ENCODE peak calls at places on chromosome 22, in five cellular contexts. R is astrocyte, Q is keratinocyte, W is IMR-90, L is kidney. V is an unnamed sample. For H3K36me3, the result is how much of the 10 kb centered on the place peaks cover.

GRCh38 chr22:33922268-33922667 is 2.0 kb upstream of the LARGE1 start:
- DNase-seq in Q (no peak), W (peak), L (no peak), R (peak), V (peak)

GRCh38 chr22:38699784-38700183 is 959 bp downstream of the JOSD1 start:
- DNase-seq in L (no peak), Q (no peak), W (peak), R (peak), V (peak)

GRCh38 chr22:42794551-42795510 is 62.2 kb downstream of the ARFGAP3 start:
- DNase-seq in W (no peak), Q (no peak), L (no peak), R (no peak), V (no peak)

GRCh38 chr22:37581534-37581933 is 1.6 kb upstream of the LGALS2 start:
- DNase-seq in W (no peak), L (peak), R (no peak), Q (no peak), V (no peak)

GRCh38 chr22:43308451-43309235 is 34.5 kb downstream of the SCUBE1 start:
- DNase-seq in Q (no peak), L (no peak), R (no peak), W (peak), V (no peak)

GRCh38 chr22:21443057-21443734 is 24.0 kb upstream of the TMEM191C start:
- DNase-seq in W (no peak), Q (no peak), R (no peak), L (peak), V (no peak)

GRCh38 chr22:41799486-41800347 is 762 bp upstream of the CCDC134 start:
- DNase-seq in L (peak), Q (no peak), W (no peak), R (no peak), V (peak)

GRCh38 chr22:35312198-35313059 is 12.7 kb downstream of the TOM1 start:
- DNase-seq in Q (no peak), R (peak), W (peak), L (no peak), V (peak)

GRCh38 chr22:32005453-32005852 is 37.6 kb upstream of the SLC5A1 start:
- DNase-seq in W (peak), L (no peak), Q (no peak), R (peak), V (peak)

GRCh38 chr22:38220163-38220562 is 18.4 kb downstream of the MAFF start:
- DNase-seq in Q (no peak), W (no peak), R (no peak), L (no peak), V (no peak)

GRCh38 chr22:42662114-42663021 is 13.2 kb upstream of the CYB5R3 start:
- DNase-seq in L (peak), W (peak), Q (no peak), R (peak), V (peak)

GRCh38 chr22:26502688-26503561 is 9.3 kb downstream of the TFIP11 start:
- DNase-seq in R (peak), Q (no peak), L (no peak), W (peak), V (peak)

GRCh38 chr22:22195265-22196017 is 49.1 kb upstream of the VPREB1 start:
- DNase-seq in R (peak), L (no peak), W (peak), Q (peak), V (peak)

GRCh38 chr22:27345681-27346080 is 455.9 kb downstream of the MN1 start:
- DNase-seq in L (no peak), W (no peak), R (no peak), Q (no peak), V (no peak)

GRCh38 chr22:27540247-27540646 is 261.3 kb downstream of the MN1 start:
- DNase-seq in W (no peak), Q (no peak), R (no peak), L (no peak), V (no peak)

GRCh38 chr22:26169312-26170111 is at the start of gene SEZ6L:
- DNase-seq in W (no peak), Q (no peak), R (no peak), L (no peak), V (peak)

GRCh38 chr22:32590556-32590955 is 115.9 kb downstream of the FBXO7 start:
- DNase-seq in L (no peak), W (peak), R (peak), Q (no peak), V (no peak)

GRCh38 chr22:22940961-22941605 is 53.5 kb downstream of the IGLL5 start:
- DNase-seq in R (no peak), W (no peak), Q (no peak), L (no peak), V (no peak)

GRCh38 chr22:41302016-41302767 is 867 bp downstream of the ZC3H7B start:
- DNase-seq in R (no peak), Q (no peak), W (no peak), L (no peak), V (peak)

GRCh38 chr22:32444068-32444467 is 20.2 kb downstream of the BPIFC start:
- DNase-seq in L (no peak), R (no peak), Q (no peak), W (no peak), V (no peak)

GRCh38 chr22:42324566-42324965 is 54.1 kb upstream of the TCF20 start:
- DNase-seq in L (no peak), R (no peak), Q (no peak), W (no peak), V (no peak)

GRCh38 chr22:20422271-20422958 is 15.2 kb downstream of the SCARF2 start:
- DNase-seq in L (peak), R (peak), W (peak), Q (no peak), V (peak)

GRCh38 chr22:32814289-32814865 is 12.9 kb downstream of the TIMP3 start:
- DNase-seq in L (no peak), R (no peak), Q (no peak), W (no peak), V (no peak)

GRCh38 chr22:35330258-35330861 is 30.7 kb downstream of the TOM1 start:
- DNase-seq in W (peak), R (peak), Q (no peak), L (peak), V (no peak)

GRCh38 chr22:21003782-21004181 is 1.9 kb upstream of the THAP7 start:
- DNase-seq in L (peak), W (no peak), R (no peak), Q (no peak), V (no peak)

GRCh38 chr22:33166206-33166605 is 108.0 kb upstream of the SYN3 start:
- DNase-seq in Q (no peak), W (no peak), L (no peak), R (no peak), V (no peak)

GRCh38 chr22:27614291-27615007 is 187.1 kb downstream of the MN1 start:
- DNase-seq in R (no peak), W (no peak), Q (no peak), L (no peak), V (peak)

GRCh38 chr22:41204066-41204465 is 1.0 kb upstream of the L3MBTL2 start:
- DNase-seq in W (no peak), R (no peak), Q (no peak), L (no peak), V (no peak)

GRCh38 chr22:28016781-28017557 is 97.9 kb upstream of the PITPNB start:
- DNase-seq in W (no peak), R (no peak), L (no peak), Q (no peak), V (no peak)

GRCh38 chr22:31637375-31637937 is 24.6 kb downstream of the PISD start:
- DNase-seq in W (no peak), Q (no peak), L (no peak), R (no peak), V (no peak)

GRCh38 chr22:35465109-35465701 is 65.3 kb downstream of the MCM5 start:
- DNase-seq in L (no peak), W (no peak), R (no peak), Q (no peak), V (no peak)

GRCh38 chr22:41816241-41816640 is 15.8 kb downstream of the CCDC134 start:
- DNase-seq in W (no peak), R (no peak), Q (no peak), L (no peak), V (no peak)

GRCh38 chr22:17583151-17583550 is 19.9 kb downstream of the SLC25A18 start:
- DNase-seq in R (no peak), L (no peak), W (no peak), Q (no peak), V (no peak)

GRCh38 chr22:18085188-18085587 is 7.4 kb downstream of the PEX26 start:
- DNase-seq in L (no peak), Q (no peak), R (no peak), W (peak), V (no peak)

GRCh38 chr22:36351921-36352774 is 35.6 kb downstream of the MYH9 start:
- DNase-seq in W (no peak), R (no peak), Q (no peak), L (peak), V (no peak)

GRCh38 chr22:24077416-24077815 is 66.3 kb downstream of the CABIN1 start:
- DNase-seq in L (no peak), Q (no peak), R (no peak), W (no peak), V (no peak)

GRCh38 chr22:24087071-24087795 is 76.1 kb downstream of the CABIN1 start:
- DNase-seq in Q (no peak), L (peak), W (no peak), R (no peak), V (no peak)

GRCh38 chr22:24086310-24086709 is 75.2 kb downstream of the CABIN1 start:
- DNase-seq in R (no peak), W (no peak), Q (no peak), L (peak), V (no peak)

GRCh38 chr22:24088796-24089195 is 77.7 kb downstream of the CABIN1 start:
- DNase-seq in L (peak), W (peak), Q (no peak), R (peak), V (peak)

GRCh38 chr22:24083361-24083760 is 72.3 kb downstream of the CABIN1 start:
- DNase-seq in W (no peak), R (no peak), Q (no peak), L (no peak), V (no peak)
- H3K36me3 ChIP-seq in W (under half), R (under half), Q (under half), L (half or more), V (half or more)

GRCh38 chr22:46110215-46110614 is 40.1 kb upstream of the PPARA start:
- DNase-seq in W (peak), Q (no peak), L (no peak), R (peak), V (no peak)

GRCh38 chr22:46112405-46112804 is 37.9 kb upstream of the PPARA start:
- DNase-seq in Q (no peak), W (no peak), R (no peak), L (no peak), V (no peak)

GRCh38 chr22:46113110-46113909 is 37.0 kb upstream of the PPARA start:
- DNase-seq in W (no peak), Q (no peak), R (no peak), L (no peak), V (no peak)

GRCh38 chr22:46109474-46110003 is 40.8 kb upstream of the PPARA start:
- DNase-seq in Q (no peak), L (no peak), W (no peak), R (no peak), V (no peak)

DNA sequence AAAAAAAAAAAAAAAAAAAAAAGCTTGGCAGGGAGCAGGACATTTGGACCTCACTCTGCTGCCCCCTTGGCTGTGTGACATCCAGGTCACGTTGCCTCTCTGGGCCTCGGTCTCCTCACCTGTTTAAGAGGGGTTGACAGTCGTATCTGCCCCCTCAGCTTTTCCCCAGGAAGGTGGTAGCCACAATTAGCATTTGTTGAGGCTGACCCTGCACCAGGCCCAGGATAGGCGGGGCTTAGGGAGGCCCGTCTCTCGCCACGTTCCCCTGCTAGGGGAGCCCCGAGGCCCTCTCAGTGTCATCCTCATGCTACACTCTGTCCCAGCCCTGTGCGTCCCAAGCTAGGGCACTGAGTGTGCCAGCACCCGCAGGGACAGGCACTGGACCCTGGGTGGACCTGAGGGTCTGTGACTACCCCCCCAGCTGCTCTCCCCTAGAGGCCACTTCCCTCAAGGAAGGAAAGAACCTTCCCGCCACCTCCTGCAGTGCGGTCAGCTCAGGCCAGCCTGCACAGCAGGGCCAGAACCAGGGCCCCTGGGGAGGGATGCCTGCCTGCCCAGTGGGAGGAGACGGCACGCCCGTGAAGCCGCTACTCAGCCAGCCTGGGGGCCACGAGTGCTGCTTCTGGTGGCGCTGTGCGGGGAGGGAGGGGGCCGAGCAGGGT is 38.5 kb upstream of the PPARA start:
- DNase-seq in W (no peak), R (no peak), L (no peak), Q (no peak), V (no peak)
- H3K9ac ChIP-seq in W (no peak), R (no peak), L (peak), Q (no peak), V (peak)

DNA sequence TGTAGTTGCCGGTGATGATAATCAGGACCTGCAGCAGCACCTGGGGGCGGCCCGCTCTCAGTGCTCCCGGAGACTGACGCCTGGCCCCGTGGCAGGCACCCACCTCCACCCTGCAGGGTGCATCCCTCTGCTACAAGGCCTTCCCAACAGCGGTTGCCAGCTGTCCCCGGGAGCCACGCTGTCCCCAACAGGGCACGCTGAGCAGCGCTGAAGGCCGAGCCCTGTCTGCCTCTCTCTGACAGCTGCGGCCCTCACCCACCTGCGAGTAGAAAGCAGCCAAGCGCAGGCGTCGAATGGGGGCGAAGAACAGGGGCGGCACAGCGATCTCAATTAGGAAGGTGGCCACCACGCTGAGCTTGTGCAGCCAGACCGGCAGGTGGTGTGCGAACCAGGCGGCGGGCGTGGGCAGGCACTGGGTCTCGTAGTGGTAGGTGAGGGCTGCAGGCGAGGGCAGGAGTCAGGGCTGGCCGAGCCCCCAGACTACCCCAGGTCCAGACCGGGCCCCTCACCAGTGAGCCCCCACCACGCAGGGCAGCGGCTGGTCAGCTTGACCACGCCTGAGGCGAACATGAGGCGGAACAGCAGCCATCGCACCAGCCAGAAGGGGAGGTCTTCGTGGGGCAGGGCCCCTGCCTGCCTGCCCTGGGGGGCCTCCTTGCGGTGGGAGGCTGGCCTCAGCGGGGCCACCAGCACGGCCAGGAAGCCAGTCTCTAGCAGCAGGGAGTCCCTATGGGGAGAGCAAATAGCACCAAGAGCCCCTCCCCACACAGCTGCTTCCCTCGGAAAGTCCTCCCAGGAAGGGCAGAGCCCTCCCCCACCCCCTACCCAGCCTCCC is 1.5 kb downstream of the LMF2 start:
- DNase-seq in L (peak), R (no peak), W (no peak), Q (no peak), V (no peak)
- H3K4me3 ChIP-seq in L (peak), R (no peak), W (peak), Q (no peak), V (peak)

GRCh38 chr22:30009478-30009877 is 70.8 kb upstream of the HORMAD2 start:
- DNase-seq in W (no peak), L (no peak), Q (no peak), R (no peak), V (no peak)
- H3K36me3 ChIP-seq in W (under half), L (under half), Q (under half), R (under half), V (half or more)

DNA sequence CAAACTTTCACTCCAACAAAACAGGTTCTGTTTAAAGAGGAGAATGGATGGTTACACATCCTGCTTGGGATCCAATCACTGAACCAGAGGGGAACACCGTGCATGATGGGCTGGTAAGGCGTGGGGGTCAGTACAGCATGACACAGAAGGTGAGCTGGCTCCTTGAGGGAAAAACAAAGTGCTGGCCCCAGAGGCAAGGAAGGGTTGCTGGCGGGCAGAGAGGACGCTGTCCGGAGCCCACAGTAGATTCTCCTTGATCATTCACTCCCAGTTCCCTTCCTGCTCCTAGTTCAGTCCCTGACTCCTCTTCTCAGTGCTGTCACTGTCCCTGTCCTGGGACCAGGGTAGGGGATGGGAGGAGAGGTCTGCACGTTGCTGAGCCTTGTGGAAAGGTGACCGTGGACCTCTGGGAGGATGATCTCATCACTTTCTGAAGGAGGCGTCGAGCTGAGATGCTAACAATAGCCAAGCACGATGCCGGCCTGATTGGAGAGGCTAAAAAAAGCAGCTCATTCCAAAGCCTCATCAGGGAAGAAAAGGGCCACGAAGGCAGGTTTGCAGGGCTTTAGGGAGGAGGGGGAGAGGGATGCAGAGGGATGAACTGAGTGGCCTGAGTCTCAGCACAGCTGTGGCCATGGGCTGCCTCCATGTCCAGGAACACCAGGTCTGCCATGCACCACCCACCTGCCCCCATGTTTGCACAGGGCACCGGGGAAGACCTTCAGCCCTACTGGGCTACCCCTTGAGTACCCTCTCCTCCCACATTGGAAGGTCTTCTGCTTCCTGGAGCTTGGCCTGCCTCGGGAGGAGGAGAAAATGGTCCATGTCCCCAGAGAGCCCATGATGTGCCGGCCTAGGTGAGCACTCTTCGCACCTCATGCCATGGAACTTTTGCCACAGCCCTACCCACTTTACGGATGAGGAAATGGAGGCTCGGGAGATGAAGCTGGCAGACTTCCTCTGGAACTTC is 72.7 kb upstream of the RTL6 start:
- DNase-seq in R (no peak), Q (no peak), W (no peak), L (no peak), V (no peak)
- H3K9ac ChIP-seq in R (no peak), Q (no peak), W (no peak), L (no peak), V (no peak)

GRCh38 chr22:48677621-48678020 is 1150.1 kb downstream of the BRD1 start:
- DNase-seq in Q (no peak), W (no peak), R (no peak), L (peak), V (no peak)

GRCh38 chr22:48676266-48677167 is 1151.2 kb downstream of the BRD1 start:
- DNase-seq in Q (no peak), L (peak), W (no peak), R (no peak), V (no peak)

GRCh38 chr22:48679656-48680555 is 1147.8 kb downstream of the BRD1 start:
- DNase-seq in Q (no peak), R (no peak), L (peak), W (no peak), V (no peak)

GRCh38 chr22:48677168-48677520 is 1150.5 kb downstream of the BRD1 start:
- DNase-seq in R (no peak), Q (no peak), W (no peak), L (peak), V (no peak)

GRCh38 chr22:48678171-48679135 is 1149.2 kb downstream of the BRD1 start:
- DNase-seq in W (no peak), R (no peak), L (peak), Q (no peak), V (no peak)
- H3K4me3 ChIP-seq in W (no peak), R (no peak), L (no peak), Q (no peak), V (no peak)

GRCh38 chr22:45731041-45731797 is 59.6 kb downstream of the ATXN10 start:
- DNase-seq in R (peak), Q (no peak), W (peak), L (no peak), V (peak)

GRCh38 chr22:45720875-45721378 is 49.3 kb downstream of the ATXN10 start:
- DNase-seq in R (peak), Q (peak), L (no peak), W (no peak), V (no peak)

GRCh38 chr22:45731798-45732495 is 60.3 kb downstream of the ATXN10 start:
- DNase-seq in W (peak), Q (no peak), L (no peak), R (peak), V (peak)

GRCh38 chr22:45722006-45722405 is 50.4 kb downstream of the ATXN10 start:
- DNase-seq in Q (no peak), L (no peak), W (no peak), R (no peak), V (no peak)

GRCh38 chr22:45726081-45726480 is 54.4 kb downstream of the ATXN10 start:
- DNase-seq in L (no peak), Q (no peak), R (no peak), W (no peak), V (no peak)
- H3K36me3 ChIP-seq in L (under half), Q (under half), R (under half), W (under half), V (under half)

GRCh38 chr22:29308148-29308790 is 1.8 kb downstream of the GAS2L1 start:
- DNase-seq in Q (no peak), L (peak), W (no peak), R (no peak), V (no peak)
- H3K9ac ChIP-seq in Q (peak), L (no peak), W (no peak), R (peak), V (peak)

V was measured in adipocyte.